ENCODE peak calls at places on chromosomes 13 and 19, in five cellular contexts. M is esophagus squamous epithelium, G is right lobe of liver, Q is IMR-90, A is lower leg skin. N is an unnamed sample.

GRCh38 chr13:35164324-35164932 is 222.4 kb downstream of the NBEA start:
- DNase-seq in A (no peak), Q (peak), M (no peak), G (no peak), N (peak)

GRCh38 chr13:97239943-97240788 is 18.0 kb downstream of the MBNL2 start:
- DNase-seq in A (no peak), G (no peak), M (no peak), Q (no peak), N (no peak)

GRCh38 chr19:13762635-13763235 is 1.6 kb upstream of the MRI1 start:
- DNase-seq in Q (no peak), M (no peak), G (no peak), A (no peak), N (no peak)

GRCh38 chr19:17020380-17020779 is 6.2 kb downstream of the CPAMD8 start:
- DNase-seq in M (no peak), Q (no peak), A (no peak), G (no peak), N (peak)

GRCh38 chr13:33953203-33953602 is 135.3 kb downstream of the RFC3 start:
- DNase-seq in G (no peak), M (no peak), Q (peak), A (no peak), N (peak)

GRCh38 chr19:31515931-31516330 is 166.7 kb upstream of the TSHZ3 start:
- DNase-seq in M (no peak), A (peak), G (no peak), Q (no peak), N (no peak)

GRCh38 chr19:19460258-19460731 is 54.8 kb downstream of the GATAD2A start:
- DNase-seq in G (no peak), Q (peak), M (no peak), A (no peak), N (no peak)

GRCh38 chr19:4018775-4019504 is 11.4 kb downstream of the PIAS4 start:
- DNase-seq in Q (no peak), A (no peak), M (no peak), G (peak), N (no peak)

GRCh38 chr19:52095172-52096014 is at the start of gene ZNF841:
- DNase-seq in Q (peak), A (peak), G (peak), M (peak), N (peak)

GRCh38 chr13:71577127-71577526 is 289.9 kb downstream of the DACH1 start:
- DNase-seq in G (no peak), M (no peak), A (no peak), Q (no peak), N (no peak)

GRCh38 chr19:6071103-6071485 is 39.2 kb downstream of the RFX2 start:
- DNase-seq in M (no peak), G (peak), A (no peak), Q (peak), N (no peak)

GRCh38 chr13:111282997-111283396 is 37.4 kb upstream of the TEX29 start:
- DNase-seq in M (no peak), G (no peak), A (no peak), Q (no peak), N (no peak)

GRCh38 chr13:30978981-30979956 is 46.8 kb downstream of the TEX26 start:
- DNase-seq in M (no peak), A (no peak), G (no peak), Q (no peak), N (peak)

GRCh38 chr13:68099616-68100015 is 869.5 kb upstream of the PCDH9 start:
- DNase-seq in G (no peak), A (no peak), Q (peak), M (no peak), N (no peak)

GRCh38 chr19:37964109-37964508 is 57.1 kb downstream of the SIPA1L3 start:
- DNase-seq in A (no peak), G (no peak), M (no peak), Q (peak), N (no peak)

GRCh38 chr13:57631607-57632275 is at the start of gene PCDH17:
- DNase-seq in M (no peak), Q (no peak), A (no peak), G (no peak), N (peak)

GRCh38 chr19:39398297-39398864 is 7.2 kb downstream of the MED29 start:
- DNase-seq in Q (peak), G (peak), M (no peak), A (peak), N (no peak)
- TF ChIP-seq POLR2A in Q (no peak), G (peak), M (peak), A (no peak), N (no peak)

GRCh38 chr19:2049741-2050348 is 1.2 kb downstream of the MKNK2 start:
- DNase-seq in G (peak), A (peak), M (no peak), Q (peak), N (peak)

GRCh38 chr19:2053601-2054389 is 2.8 kb upstream of the MKNK2 start:
- DNase-seq in A (no peak), M (no peak), Q (peak), G (peak), N (peak)

GRCh38 chr19:2050349-2050990 is 574 bp downstream of the MKNK2 start:
- DNase-seq in Q (no peak), M (no peak), G (no peak), A (no peak), N (no peak)

GRCh38 chr19:2050991-2051770 is at the start of gene MKNK2:
- DNase-seq in Q (peak), A (peak), M (peak), G (peak), N (peak)

GRCh38 chr19:2051771-2052704 is 994 bp upstream of the MKNK2 start:
- DNase-seq in M (no peak), A (no peak), Q (no peak), G (peak), N (no peak)
- TF ChIP-seq POLR2A in M (no peak), A (no peak), Q (no peak), G (no peak), N (no peak)

DNA sequence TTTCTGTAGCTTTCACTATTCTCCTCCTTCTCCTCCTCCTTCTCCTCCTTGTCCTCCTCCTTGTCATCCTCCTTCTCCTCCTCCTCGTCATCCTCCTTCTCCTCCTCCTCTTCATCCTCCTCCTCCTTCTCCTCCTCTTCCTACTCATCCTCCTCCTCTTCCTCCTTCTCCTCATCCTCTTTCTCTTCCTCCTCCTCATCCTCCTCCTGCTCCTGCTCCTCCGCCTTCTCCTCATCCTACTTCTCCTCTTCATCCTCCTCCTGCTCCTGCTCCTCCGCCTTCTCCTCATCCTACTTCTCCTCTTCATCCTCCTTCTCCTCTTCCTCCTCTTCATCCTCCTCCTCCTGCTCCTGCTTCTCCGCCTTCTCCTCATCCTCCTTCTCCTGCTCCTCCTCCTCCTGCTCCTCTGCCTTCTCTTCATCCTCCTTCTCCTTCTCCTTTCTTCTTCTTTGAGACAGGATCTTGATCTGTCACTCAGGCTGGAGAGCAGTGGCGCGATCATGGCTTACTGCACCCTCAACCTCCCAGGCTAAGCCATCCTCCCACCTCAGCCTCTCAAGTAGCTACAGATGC is 36.3 kb downstream of the TRPM4 start:
- DNase-seq in M (no peak), G (no peak), Q (no peak), A (no peak), N (no peak)
- TF ChIP-seq POLR2A in M (no peak), G (no peak), Q (no peak), A (no peak), N (no peak)

DNA sequence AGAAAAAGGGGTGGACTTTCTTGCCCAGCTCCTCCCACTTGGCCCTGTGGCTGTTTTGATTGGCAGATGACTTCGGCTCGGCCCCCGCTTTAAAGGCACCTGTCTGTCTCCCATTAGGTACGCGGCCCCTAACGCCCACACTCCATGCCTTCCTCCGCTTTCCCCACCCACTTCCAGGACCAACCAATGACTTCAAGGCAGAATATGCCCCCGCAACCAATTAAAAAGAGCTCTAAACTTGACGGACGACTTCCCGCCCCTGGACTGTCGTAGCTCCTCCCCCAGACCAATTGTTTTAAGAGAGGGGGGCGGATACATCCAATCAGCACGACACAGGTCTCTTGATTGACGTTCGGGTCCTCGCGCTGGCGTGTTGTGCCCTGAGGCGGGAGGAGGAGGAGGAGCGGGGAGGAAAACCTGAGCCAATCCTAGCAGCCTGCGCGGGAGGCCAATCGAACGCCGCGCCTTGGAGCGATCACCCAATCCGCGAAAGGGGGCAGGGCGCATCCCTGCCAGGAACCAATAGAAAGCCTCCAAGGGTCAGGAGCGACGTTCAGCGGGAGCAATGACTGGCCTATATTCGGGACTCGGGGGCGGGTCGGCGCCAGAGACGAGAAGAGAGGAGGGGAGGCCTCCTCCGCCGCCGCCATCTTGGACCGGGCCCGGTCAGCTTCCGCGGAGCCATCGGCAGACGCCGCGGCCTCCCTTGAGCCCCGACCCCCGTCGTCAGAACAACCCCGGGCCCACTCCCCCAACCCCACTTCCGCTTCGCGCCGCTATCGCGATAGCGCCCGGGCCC is at the start of gene CNOT3:
- DNase-seq in A (peak), Q (peak), M (peak), G (peak), N (peak)
- TF ChIP-seq POLR2A in A (peak), Q (peak), M (peak), G (peak), N (peak)

GRCh38 chr19:10315335-10316214 is at the start of gene FDX2:
- DNase-seq in G (peak), Q (peak), M (no peak), A (peak), N (peak)
- TF ChIP-seq POLR2A in G (peak), Q (no peak), M (no peak), A (no peak), N (peak)

GRCh38 chr19:55676384-55676783 is 1.4 kb downstream of the EPN1 start:
- DNase-seq in A (no peak), Q (peak), G (peak), M (no peak), N (no peak)

GRCh38 chr19:55675661-55676354 is 782 bp downstream of the EPN1 start:
- DNase-seq in M (no peak), G (no peak), A (no peak), Q (no peak), N (peak)

GRCh38 chr19:55674459-55674840 is 576 bp upstream of the EPN1 start:
- DNase-seq in M (no peak), A (no peak), G (no peak), Q (no peak), N (no peak)

GRCh38 chr19:55673889-55674288 is 1.1 kb upstream of the EPN1 start:
- DNase-seq in A (no peak), Q (no peak), G (no peak), M (no peak), N (no peak)

GRCh38 chr19:55674841-55675660 is at the start of gene EPN1:
- DNase-seq in Q (peak), M (peak), G (peak), A (peak), N (peak)
- TF ChIP-seq POLR2A in Q (peak), M (peak), G (peak), A (no peak), N (peak)

GRCh38 chr13:49443327-49443688 is 556 bp downstream of the CAB39L start:
- DNase-seq in M (no peak), Q (peak), A (no peak), G (no peak), N (peak)

GRCh38 chr13:49446473-49446872 is 2.4 kb downstream of the SETDB2 start:
- DNase-seq in Q (no peak), M (no peak), A (no peak), G (no peak), N (no peak)

GRCh38 chr13:49441846-49442245 is 2.0 kb downstream of the CAB39L start:
- DNase-seq in G (no peak), Q (peak), A (no peak), M (no peak), N (peak)

GRCh38 chr13:49444517-49445395 is 682 bp downstream of the SETDB2 start:
- DNase-seq in A (peak), G (no peak), Q (peak), M (no peak), N (no peak)

GRCh38 chr13:49443689-49444516 is at the start of the genes CAB39L and SETDB2:
- DNase-seq in M (peak), G (peak), A (peak), Q (peak), N (peak)
- TF ChIP-seq POLR2A in M (peak), G (peak), A (no peak), Q (peak), N (peak)

GRCh38 chr19:8158411-8159074 is 9.2 kb upstream of the FBN3 start:
- DNase-seq in M (no peak), Q (peak), G (peak), A (peak), N (peak)

GRCh38 chr19:8161135-8161646 is 11.8 kb upstream of the FBN3 start:
- DNase-seq in M (no peak), A (no peak), Q (no peak), G (no peak), N (no peak)

GRCh38 chr19:8168537-8168936 is 19.1 kb upstream of the FBN3 start:
- DNase-seq in M (no peak), Q (no peak), G (no peak), A (no peak), N (no peak)

GRCh38 chr19:8163781-8164180 is 14.4 kb upstream of the FBN3 start:
- DNase-seq in A (no peak), G (no peak), Q (peak), M (no peak), N (no peak)
- TF ChIP-seq POLR2A in A (no peak), G (no peak), Q (no peak), M (no peak), N (no peak)

GRCh38 chr13:39941236-39941635 is 285.8 kb downstream of the COG6 start:
- DNase-seq in M (no peak), G (no peak), Q (no peak), A (no peak), N (no peak)

GRCh38 chr13:39935155-39935554 is 279.7 kb downstream of the COG6 start:
- DNase-seq in M (no peak), G (no peak), Q (no peak), A (no peak), N (no peak)

GRCh38 chr13:39942177-39942900 is 286.9 kb downstream of the COG6 start:
- DNase-seq in G (no peak), Q (no peak), A (no peak), M (no peak), N (no peak)

GRCh38 chr13:39942901-39943273 is 287.4 kb downstream of the COG6 start:
- DNase-seq in A (peak), G (peak), Q (peak), M (no peak), N (peak)

GRCh38 chr13:39938591-39938990 is 283.1 kb downstream of the COG6 start:
- DNase-seq in G (no peak), A (no peak), Q (no peak), M (no peak), N (no peak)
- TF ChIP-seq POLR2A in G (no peak), A (no peak), Q (no peak), M (no peak), N (no peak)

GRCh38 chr19:47309038-47309437 is 623 bp upstream of the C5AR1 start:
- DNase-seq in M (no peak), G (no peak), Q (no peak), A (no peak), N (no peak)

GRCh38 chr19:47310819-47311218 is 1.2 kb downstream of the C5AR1 start:
- DNase-seq in A (no peak), M (no peak), G (peak), Q (peak), N (no peak)

GRCh38 chr19:47310323-47310722 is 662 bp downstream of the C5AR1 start:
- DNase-seq in M (no peak), Q (no peak), A (no peak), G (no peak), N (no peak)

GRCh38 chr19:47312366-47313006 is 2.8 kb downstream of the C5AR1 start:
- DNase-seq in Q (no peak), G (no peak), A (no peak), M (no peak), N (no peak)

DNA sequence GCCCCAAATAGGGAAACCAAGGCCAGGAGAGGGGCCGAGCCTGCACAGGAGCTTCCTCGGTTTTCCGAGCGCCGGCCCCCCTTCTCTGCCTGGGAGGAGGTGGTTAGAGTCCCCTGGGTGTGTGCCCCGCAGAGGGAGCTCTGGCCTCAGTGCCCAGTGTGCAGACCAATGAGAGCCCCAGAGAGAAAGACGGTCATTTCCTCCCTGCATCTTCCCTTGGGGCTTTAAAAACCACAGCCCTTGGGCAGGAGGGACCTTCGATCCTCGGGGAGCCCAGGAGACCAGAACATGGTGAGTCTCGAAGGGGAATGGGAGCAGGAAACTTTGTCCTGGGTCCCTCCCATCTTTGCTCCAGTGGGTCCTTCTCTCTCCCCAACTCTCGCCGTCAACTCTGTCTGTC is at the start of gene C5AR1:
- DNase-seq in M (no peak), Q (no peak), A (peak), G (no peak), N (no peak)
- TF ChIP-seq POLR2A in M (peak), Q (no peak), A (no peak), G (peak), N (no peak)